ENCODE peak calls at places on chromosomes 5 and 9, in nine cellular contexts. K is fibroblast of lung, B is mammary epithelial cell, I is ovary, M is BJ, H is MG63, C is prostate gland, E is BE2C, Q is right atrium auricular region. D is an unnamed sample. For H3K27me3, the result is how much of the 10 kb centered on the place peaks cover.

GRCh38 chr9:17761984-17762676 is 183.3 kb downstream of the SH3GL2 start:
- DNase-seq in E (no peak), H (no peak), I (no peak), K (no peak), C (no peak), B (no peak), M (no peak), Q (no peak), D (no peak)

GRCh38 chr9:107750741-107751521 is 261.4 kb upstream of the KLF4 start:
- DNase-seq in E (no peak), B (peak), K (peak), M (peak), H (peak), C (peak), I (peak), Q (peak), D (peak)

GRCh38 chr9:36194326-36195000 is 3.7 kb downstream of the CLTA start:
- DNase-seq in M (no peak), B (peak), H (no peak), Q (no peak), C (no peak), I (no peak), E (no peak), K (no peak), D (no peak)

GRCh38 chr5:122192883-122193496 is 63.6 kb downstream of the ZNF474 start:
- DNase-seq in M (peak), K (peak), I (no peak), C (peak), E (peak), H (no peak), B (peak), Q (no peak), D (peak)

GRCh38 chr5:167574381-167574780 is 717.1 kb upstream of the WWC1 start:
- DNase-seq in B (no peak), I (no peak), M (no peak), E (no peak), Q (no peak), H (no peak), C (no peak), K (no peak), D (no peak)

GRCh38 chr9:7637073-7637472 is 162.5 kb downstream of the DMAC1 start:
- DNase-seq in E (no peak), K (no peak), B (no peak), C (no peak), I (no peak), M (no peak), H (no peak), Q (no peak), D (no peak)

GRCh38 chr5:96780626-96781025 is 27.1 kb downstream of the ERAP1 start:
- DNase-seq in K (peak), I (no peak), M (peak), B (peak), H (no peak), E (no peak), C (no peak), Q (no peak), D (peak)

GRCh38 chr9:89597711-89598707 is 6.8 kb upstream of the GADD45G start:
- DNase-seq in K (peak), I (peak), H (no peak), M (no peak), Q (no peak), B (peak), E (peak), C (peak), D (peak)

GRCh38 chr5:177607452-177608192 is 7.7 kb downstream of the B4GALT7 start:
- DNase-seq in C (peak), I (peak), B (peak), M (no peak), K (peak), E (peak), Q (peak), H (peak), D (peak)

GRCh38 chr5:16881253-16881652 is 54.8 kb downstream of the MYO10 start:
- DNase-seq in E (no peak), B (no peak), I (no peak), K (no peak), H (no peak), M (no peak), C (no peak), Q (no peak), D (no peak)

GRCh38 chr5:68932830-68933434 is 160.9 kb upstream of the SLC30A5 start:
- DNase-seq in M (no peak), Q (no peak), B (no peak), H (no peak), C (no peak), E (no peak), I (no peak), K (peak), D (no peak)

GRCh38 chr5:129122560-129122959 is 28.0 kb downstream of the ISOC1 start:
- DNase-seq in M (no peak), Q (no peak), K (no peak), H (no peak), E (no peak), B (no peak), C (no peak), I (no peak), D (no peak)

GRCh38 chr5:761854-762685 is 22.5 kb downstream of the ZDHHC11B start:
- DNase-seq in M (no peak), E (peak), H (no peak), K (no peak), C (no peak), Q (peak), I (peak), B (no peak), D (no peak)

GRCh38 chr9:127974002-127974768 is 6.6 kb downstream of the EEIG1 start:
- DNase-seq in K (no peak), C (no peak), E (peak), I (peak), H (peak), B (no peak), Q (no peak), M (no peak), D (no peak)

GRCh38 chr9:124868511-124869465 is 6.9 kb downstream of the ARPC5L start:
- DNase-seq in M (no peak), H (peak), E (peak), C (peak), Q (peak), B (peak), K (peak), I (peak), D (peak)

GRCh38 chr5:132257131-132258101 is at the start of gene PDLIM4:
- DNase-seq in Q (no peak), I (peak), E (peak), C (peak), M (no peak), K (peak), H (peak), B (peak), D (peak)

GRCh38 chr9:135320331-135320730 is 159.3 kb upstream of the PPP1R26 start:
- DNase-seq in K (no peak), M (no peak), E (no peak), I (no peak), H (no peak), C (no peak), B (no peak), Q (no peak), D (no peak)
- H3K27me3 ChIP-seq in K (under half), M (under half), E (under half), I (under half), H (under half), C (under half), B (under half), Q (under half), D (under half)

GRCh38 chr5:150625164-150625535 is 15.3 kb upstream of the SYNPO start:
- DNase-seq in M (no peak), C (no peak), K (no peak), I (peak), Q (no peak), B (no peak), E (no peak), H (no peak), D (no peak)

GRCh38 chr5:150625831-150626746 is 14.4 kb upstream of the SYNPO start:
- DNase-seq in Q (no peak), M (no peak), K (no peak), C (no peak), B (no peak), E (no peak), I (no peak), H (no peak), D (no peak)

GRCh38 chr5:150623152-150623877 is 17.1 kb upstream of the SYNPO start:
- DNase-seq in E (no peak), I (no peak), Q (no peak), M (no peak), C (no peak), B (no peak), H (no peak), K (no peak), D (no peak)

GRCh38 chr5:150623878-150624216 is 16.6 kb upstream of the SYNPO start:
- DNase-seq in H (no peak), I (no peak), E (no peak), K (no peak), B (no peak), Q (no peak), M (no peak), C (no peak), D (no peak)

GRCh38 chr5:150624334-150625163 is 15.9 kb upstream of the SYNPO start:
- DNase-seq in E (peak), M (no peak), I (peak), C (no peak), B (no peak), H (no peak), K (no peak), Q (no peak), D (no peak)
- H3K27me3 ChIP-seq in E (under half), M (under half), I (under half), C (under half), B (under half), H (under half), K (under half), Q (under half), D (under half)

GRCh38 chr5:148665431-148665830 is 11.1 kb upstream of the HTR4 start:
- DNase-seq in I (no peak), Q (no peak), C (no peak), H (no peak), B (no peak), M (no peak), E (no peak), K (no peak), D (no peak)

GRCh38 chr5:148663509-148663908 is 9.2 kb upstream of the HTR4 start:
- DNase-seq in B (no peak), K (no peak), C (no peak), Q (no peak), H (no peak), E (no peak), I (no peak), M (no peak), D (no peak)

GRCh38 chr5:148659641-148660345 is 5.5 kb upstream of the HTR4 start:
- DNase-seq in B (no peak), C (no peak), K (no peak), M (no peak), E (no peak), I (no peak), H (no peak), Q (no peak), D (no peak)

DNA sequence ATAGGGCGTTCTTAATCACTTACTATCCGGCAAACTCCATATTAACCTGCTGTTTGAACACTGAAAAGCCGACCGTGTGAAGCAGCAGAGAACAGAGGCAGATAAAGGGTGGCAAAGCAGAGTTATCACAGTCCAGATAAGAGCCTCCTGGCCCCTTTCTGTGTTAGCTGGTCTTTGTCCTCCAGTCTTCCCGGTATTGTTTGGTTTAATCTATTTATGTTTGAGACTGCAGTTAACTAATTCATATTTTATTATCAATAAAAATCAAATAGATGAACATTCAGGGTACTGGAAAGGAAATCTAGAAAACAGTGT is 6.0 kb upstream of the HTR4 start:
- DNase-seq in I (no peak), K (no peak), E (no peak), Q (no peak), C (no peak), H (no peak), M (no peak), B (no peak), D (no peak)
- H3K27me3 ChIP-seq in I (under half), K (under half), E (under half), Q (under half), C (under half), H (half or more), M (under half), B (under half), D (under half)

GRCh38 chr5:170522211-170523128 is 18.6 kb downstream of the KCNIP1 start:
- DNase-seq in K (peak), H (peak), B (peak), I (no peak), M (peak), Q (no peak), C (peak), E (no peak), D (peak)

GRCh38 chr5:170523830-170524229 is 20.0 kb downstream of the KCNIP1 start:
- DNase-seq in E (no peak), I (no peak), M (no peak), H (no peak), K (no peak), B (no peak), Q (no peak), C (no peak), D (no peak)

GRCh38 chr5:170525450-170526211 is 21.8 kb downstream of the KCNIP1 start:
- DNase-seq in K (no peak), I (no peak), B (no peak), H (peak), M (no peak), C (no peak), Q (no peak), E (no peak), D (no peak)

GRCh38 chr5:170523129-170523497 is 19.3 kb downstream of the KCNIP1 start:
- DNase-seq in K (peak), I (no peak), M (no peak), E (peak), C (no peak), H (peak), Q (no peak), B (no peak), D (no peak)

GRCh38 chr5:170524576-170524975 is 20.8 kb downstream of the KCNIP1 start:
- DNase-seq in K (no peak), E (no peak), C (no peak), I (no peak), B (no peak), M (no peak), Q (no peak), H (no peak), D (no peak)
- H3K27me3 ChIP-seq in K (under half), E (under half), C (under half), I (under half), B (under half), M (under half), Q (under half), H (under half), D (under half)

DNA sequence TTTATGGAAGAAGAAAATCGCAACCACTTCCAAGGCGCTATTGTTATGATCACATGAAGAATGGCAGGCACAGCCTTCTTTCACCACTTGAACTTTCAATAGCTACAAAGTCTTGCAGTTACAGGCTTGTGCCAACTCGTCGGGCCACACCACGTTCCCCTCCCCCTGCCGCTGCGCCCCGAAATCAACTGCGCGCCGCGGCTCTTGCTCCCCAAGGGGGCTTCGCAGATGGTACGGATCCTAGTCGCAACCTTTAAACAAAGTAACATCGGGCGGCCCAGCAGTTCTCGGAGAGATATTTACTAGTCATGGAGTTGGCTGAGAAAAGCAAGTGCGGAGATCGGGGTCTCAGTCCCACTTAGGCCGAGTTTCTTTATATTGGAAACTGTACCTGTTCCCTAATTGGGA is 1.0 kb upstream of the SEMA6A start:
- DNase-seq in I (peak), C (peak), M (no peak), B (peak), H (no peak), E (peak), Q (no peak), K (no peak), D (no peak)
- H3K27me3 ChIP-seq in I (under half), C (under half), M (under half), B (under half), H (half or more), E (under half), Q (under half), K (under half), D (under half)

GRCh38 chr5:93589812-93590215 is 6.8 kb downstream of the NR2F1 start:
- DNase-seq in H (no peak), M (no peak), Q (no peak), C (no peak), E (no peak), B (no peak), K (peak), I (no peak), D (no peak)
- H3K27me3 ChIP-seq in H (under half), M (under half), Q (under half), C (under half), E (under half), B (under half), K (under half), I (under half), D (under half)

GRCh38 chr5:170341545-170341944 is 44.0 kb upstream of the LCP2 start:
- DNase-seq in Q (no peak), E (no peak), K (no peak), M (no peak), I (no peak), H (no peak), C (no peak), B (no peak), D (no peak)
- H3K27me3 ChIP-seq in Q (under half), E (under half), K (under half), M (under half), I (under half), H (under half), C (under half), B (under half), D (under half)

D was measured in brain microvascular endothelial cell.